ENCODE peak calls at places on chromosome 7, in six cellular contexts. P is mammary epithelial cell, R is AG10803, F is MG63, K is stomach, B is cardiac fibroblast. Q is an unnamed sample.

GRCh38 chr7:74057216-74057925 is 26.2 kb upstream of the LIMK1 start:
- DNase-seq in P (no peak), K (no peak), R (no peak), B (no peak), F (no peak), Q (no peak)

GRCh38 chr7:157819517-157819807 is 482.7 kb downstream of the DNAJB6 start:
- DNase-seq in B (no peak), K (no peak), F (no peak), R (no peak), P (no peak), Q (no peak)

GRCh38 chr7:37150180-37150579 is 298.5 kb downstream of the ELMO1 start:
- DNase-seq in R (no peak), K (no peak), B (no peak), P (no peak), F (no peak), Q (no peak)

GRCh38 chr7:115097175-115097671 is 175.3 kb downstream of the MDFIC start:
- DNase-seq in B (peak), F (no peak), K (no peak), P (peak), R (peak), Q (peak)

GRCh38 chr7:64870656-64871055 is 32.4 kb upstream of the ZNF273 start:
- DNase-seq in K (peak), F (no peak), B (no peak), R (no peak), P (no peak), Q (no peak)

GRCh38 chr7:131502810-131503545 is 53.5 kb downstream of the PODXL start:
- DNase-seq in P (no peak), B (peak), K (no peak), R (peak), F (peak), Q (no peak)

GRCh38 chr7:41069635-41070034 is 633.3 kb downstream of the INHBA start:
- DNase-seq in K (no peak), F (no peak), R (no peak), B (no peak), P (no peak), Q (no peak)

GRCh38 chr7:87092568-87093091 is 33.2 kb upstream of the ELAPOR2 start:
- DNase-seq in B (no peak), P (no peak), K (no peak), R (no peak), F (no peak), Q (no peak)

GRCh38 chr7:155590215-155591023 is 44.1 kb upstream of the CNPY1 start:
- DNase-seq in F (peak), B (peak), P (no peak), R (no peak), K (peak), Q (no peak)

GRCh38 chr7:33744293-33744692 is 161.0 kb upstream of the BMPER start:
- DNase-seq in R (no peak), B (peak), K (no peak), F (no peak), P (peak), Q (peak)

GRCh38 chr7:101058355-101058754 is 26.9 kb upstream of the TRIM56 start:
- DNase-seq in R (peak), P (peak), B (peak), F (peak), K (peak), Q (no peak)

GRCh38 chr7:116955801-116956514 is 2.7 kb downstream of the ST7 start:
- DNase-seq in K (no peak), B (peak), R (peak), F (peak), P (no peak), Q (no peak)

GRCh38 chr7:130491841-130492518 is at the start of gene MEST:
- DNase-seq in R (no peak), K (no peak), P (no peak), B (peak), F (no peak), Q (peak)
- H3K4me3 ChIP-seq in R (peak), K (peak), P (peak), B (peak), F (no peak), Q (peak)

GRCh38 chr7:137846588-137847417 is at the start of gene DGKI:
- DNase-seq in R (no peak), P (no peak), K (no peak), F (peak), B (no peak), Q (no peak)
- H3K4me3 ChIP-seq in R (peak), P (no peak), K (peak), F (no peak), B (peak), Q (peak)

GRCh38 chr7:152925412-152926147 is 166.0 kb downstream of the ACTR3B start:
- DNase-seq in F (no peak), B (no peak), P (no peak), R (no peak), K (no peak), Q (peak)

GRCh38 chr7:152923711-152924110 is 164.2 kb downstream of the ACTR3B start:
- DNase-seq in F (no peak), P (no peak), K (no peak), R (no peak), B (no peak), Q (no peak)

GRCh38 chr7:152922318-152923081 is 162.9 kb downstream of the ACTR3B start:
- DNase-seq in R (no peak), B (no peak), P (no peak), F (no peak), K (no peak), Q (no peak)

GRCh38 chr7:152924238-152924637 is 164.7 kb downstream of the ACTR3B start:
- DNase-seq in P (no peak), B (no peak), F (no peak), K (no peak), R (no peak), Q (no peak)

GRCh38 chr7:152924826-152925411 is 165.4 kb downstream of the ACTR3B start:
- DNase-seq in R (no peak), B (no peak), K (no peak), F (no peak), P (no peak), Q (no peak)
- H3K4me3 ChIP-seq in R (no peak), B (no peak), K (peak), F (no peak), P (no peak), Q (peak)

DNA sequence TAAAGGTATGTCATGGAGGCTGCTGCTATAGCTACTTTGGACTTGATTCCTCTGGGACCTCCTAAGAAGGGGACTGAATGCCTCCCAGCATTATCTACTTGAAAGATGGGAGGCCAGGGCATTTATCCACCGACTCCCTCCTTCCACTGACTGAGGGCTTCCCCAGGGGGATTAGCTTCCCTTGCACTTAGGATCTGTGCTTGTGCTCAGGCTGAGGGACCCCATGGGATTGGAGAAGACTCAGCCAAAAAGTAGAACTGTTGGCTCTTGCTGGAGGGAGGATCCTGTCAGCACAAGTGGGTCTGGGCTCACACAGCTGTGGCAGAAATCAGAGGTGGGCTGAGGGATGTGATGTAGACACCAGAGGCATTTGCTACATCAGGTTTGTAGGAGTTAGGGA is 81.5 kb upstream of the SYPL1 start:
- DNase-seq in B (no peak), R (no peak), P (no peak), K (no peak), F (no peak), Q (no peak)
- H3K4me3 ChIP-seq in B (no peak), R (no peak), P (no peak), K (no peak), F (no peak), Q (no peak)

Q was measured in HAP-1.